ENCODE peak calls at places on chromosome 15, in five cellular contexts. F is A549, O is HepG2, H is GM12878, R is K562. B is an unnamed sample.

GRCh38 chr15:42213481-42213880 is 5.4 kb upstream of the VPS39 start:
- DNase-seq in F (no peak), O (no peak), H (no peak), R (no peak), B (no peak)

GRCh38 chr15:45635191-45635638 is 386 bp downstream of the SQOR start:
- DNase-seq in F (peak), O (peak), H (no peak), R (no peak), B (peak)

GRCh38 chr15:78673917-78674444 is 33.0 kb upstream of the CHRNB4 start:
- DNase-seq in F (no peak), O (no peak), H (no peak), R (no peak), B (no peak)

GRCh38 chr15:42832577-42832976 is 88.0 kb downstream of the TTBK2 start:
- DNase-seq in F (peak), O (no peak), H (no peak), R (no peak), B (no peak)

GRCh38 chr15:94421711-94422110 is 190.3 kb downstream of the MCTP2 start:
- DNase-seq in F (no peak), O (no peak), H (no peak), R (no peak), B (no peak)

GRCh38 chr15:74790080-74790916 is 8.4 kb downstream of the CSK start:
- DNase-seq in F (no peak), O (no peak), H (no peak), R (no peak), B (peak)

GRCh38 chr15:47516576-47517371 is 200.5 kb upstream of the SEMA6D start:
- DNase-seq in F (no peak), O (no peak), H (no peak), R (no peak), B (no peak)

GRCh38 chr15:80856809-80857377 is 77.7 kb downstream of the CEMIP start:
- DNase-seq in F (peak), O (peak), H (no peak), R (no peak), B (no peak)

GRCh38 chr15:74869726-74870407 is 3.3 kb downstream of the SCAMP2 start:
- DNase-seq in F (no peak), O (no peak), H (peak), R (no peak), B (peak)

DNA sequence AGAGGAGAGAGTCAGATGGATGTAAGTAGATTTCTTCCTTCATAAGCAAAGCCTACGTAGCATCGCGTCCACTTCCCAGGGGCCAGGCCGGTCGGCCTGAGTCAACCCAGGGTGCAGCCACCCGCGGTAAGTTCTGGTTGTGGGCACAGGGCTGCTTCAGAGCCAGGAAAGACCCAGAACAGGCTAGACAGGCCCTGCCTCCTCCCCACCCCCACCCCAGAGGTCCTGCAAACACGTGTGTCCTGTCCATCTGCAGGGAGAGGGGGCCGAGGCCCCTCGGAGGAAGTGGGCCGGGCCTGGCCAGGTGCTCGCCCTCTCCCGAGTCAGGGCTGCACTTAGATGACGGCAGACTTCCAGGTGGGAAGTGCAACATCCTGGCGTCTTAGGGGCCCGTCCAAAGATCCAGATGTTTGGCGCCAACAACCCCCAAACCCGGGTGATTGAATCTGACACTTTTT is 100.8 kb upstream of the ALDH1A3 start:
- DNase-seq in F (no peak), O (no peak), H (no peak), R (no peak), B (no peak)
- TF ChIP-seq CHD2 in F (no peak), O (no peak), H (no peak), R (no peak), B (no peak)

DNA sequence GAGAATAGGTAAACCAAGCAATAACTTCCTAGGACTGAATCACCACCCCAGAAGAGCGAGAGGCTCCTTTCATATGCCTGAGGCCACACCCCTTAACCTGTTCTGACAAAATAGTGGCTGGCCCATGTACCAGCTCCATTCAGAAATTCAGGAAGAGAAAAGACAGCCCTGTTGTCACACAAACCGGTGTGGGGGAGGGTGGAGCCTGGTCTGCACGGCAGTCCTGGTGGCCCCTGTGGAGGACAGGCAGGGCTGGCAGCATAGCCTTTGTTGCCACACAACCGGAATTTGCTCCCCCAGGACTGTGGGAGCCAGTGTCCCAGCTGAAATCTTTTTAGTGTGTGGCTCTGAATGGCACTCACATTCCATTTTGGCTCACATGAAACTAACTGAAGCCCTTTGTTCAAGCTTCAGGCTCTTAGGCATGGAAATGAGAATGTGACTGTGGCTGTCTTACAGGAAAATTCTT is 23.8 kb downstream of the RLBP1 start:
- DNase-seq in F (no peak), O (peak), H (no peak), R (no peak), B (no peak)
- TF ChIP-seq SMC3 in F (no peak), O (no peak), H (no peak), R (no peak), B (no peak)

DNA sequence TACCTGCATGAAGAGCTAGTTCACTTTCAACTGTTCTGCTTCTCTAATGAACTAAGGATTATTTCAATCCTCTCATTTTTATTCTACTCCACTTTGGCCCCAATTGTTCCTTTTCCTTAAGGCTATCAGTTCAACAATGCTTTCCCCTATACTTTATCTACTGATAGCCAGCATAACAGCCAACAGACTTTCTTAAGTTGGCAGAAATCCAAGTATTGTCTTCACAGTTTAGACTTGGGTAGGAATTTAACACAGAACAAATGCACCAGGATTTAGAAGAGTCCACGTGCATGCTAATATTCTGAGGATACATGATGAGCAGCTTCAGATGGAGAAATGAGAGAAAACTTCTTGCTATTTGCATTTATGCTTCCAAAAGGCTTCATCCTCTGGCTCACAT is 54.8 kb downstream of the FBN1 start:
- DNase-seq in F (no peak), O (no peak), H (no peak), R (peak), B (no peak)
- TF ChIP-seq CHD2 in F (no peak), O (no peak), H (no peak), R (no peak), B (no peak)

GRCh38 chr15:71776304-71776703 is 34.0 kb upstream of the NR2E3 start:
- DNase-seq in F (no peak), O (no peak), H (no peak), R (no peak), B (no peak)

GRCh38 chr15:71768184-71768583 is 42.2 kb upstream of the NR2E3 start:
- DNase-seq in F (no peak), O (no peak), H (no peak), R (no peak), B (no peak)

GRCh38 chr15:71777216-71777943 is 33.0 kb upstream of the NR2E3 start:
- DNase-seq in F (no peak), O (no peak), H (no peak), R (no peak), B (no peak)

GRCh38 chr15:71775857-71776256 is 34.5 kb upstream of the NR2E3 start:
- DNase-seq in F (no peak), O (no peak), H (no peak), R (no peak), B (no peak)

GRCh38 chr15:71773206-71773859 is 37.0 kb upstream of the NR2E3 start:
- DNase-seq in F (no peak), O (no peak), H (no peak), R (no peak), B (no peak)
- TF ChIP-seq SMC3 in F (no peak), O (no peak), H (no peak), R (no peak), B (no peak)

DNA sequence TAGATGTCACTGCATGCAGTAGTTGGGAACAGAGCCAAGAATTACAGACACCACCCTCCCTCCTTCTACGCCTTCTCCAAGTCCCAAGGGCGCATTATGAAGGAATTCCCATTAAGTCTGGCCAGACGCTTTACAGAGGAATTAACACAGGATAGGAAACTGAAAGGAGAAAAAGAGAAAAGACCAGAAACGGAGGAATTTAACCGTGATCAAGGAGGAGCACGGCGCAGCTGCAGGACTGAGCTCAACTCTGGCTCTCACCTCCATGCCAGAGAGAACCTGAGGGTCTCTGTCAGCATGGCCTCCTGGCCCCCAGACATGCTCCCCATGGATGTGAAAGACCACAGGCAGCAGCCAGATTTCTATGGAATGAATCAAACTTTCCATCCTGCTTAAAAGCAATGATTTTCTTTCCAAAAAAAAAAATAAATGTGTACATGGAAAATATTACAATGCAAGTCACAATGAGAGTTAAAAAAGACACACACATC is 13.7 kb downstream of the ATP10A start:
- DNase-seq in F (peak), O (no peak), H (no peak), R (no peak), B (peak)
- TF ChIP-seq CHD2 in F (no peak), O (no peak), H (no peak), R (no peak), B (no peak)